ENCODE peak calls at places on chromosomes 12 and 14, in six cellular contexts. A, Z, P, U, X and V are unnamed samples.

GRCh38 chr12:9943244-9943643 is 11.1 kb upstream of the CLEC2A start:
- DNase-seq in U (peak; percentile 61), Z (peak; percentile 77), A (no peak), X (no peak), P (no peak), V (peak; percentile 77)

GRCh38 chr12:126069549-126070165 is 1004.4 kb downstream of the AACS start:
- DNase-seq in X (peak; percentile 52), U (no peak), A (no peak), P (peak; percentile 55), Z (no peak), V (no peak)

GRCh38 chr12:131129839-131130238 is 176.1 kb downstream of the ADGRD1 start:
- DNase-seq in X (no peak), P (no peak), U (no peak), Z (peak; percentile 21), A (no peak), V (no peak)

GRCh38 chr12:115201928-115202327 is 518.0 kb upstream of the TBX3 start:
- DNase-seq in Z (no peak), U (no peak), X (no peak), P (no peak), A (no peak), V (no peak)

GRCh38 chr14:104554608-104555401 is 24.8 kb upstream of the C14orf180 start:
- DNase-seq in A (no peak), P (no peak), Z (peak; percentile 72), X (no peak), U (peak; percentile 69), V (peak; percentile 33)

GRCh38 chr12:104749555-104749954 is 208.5 kb downstream of the SLC41A2 start:
- DNase-seq in P (no peak), A (no peak), Z (no peak), U (no peak), X (no peak), V (no peak)

GRCh38 chr12:123973552-123974341 is 732 bp downstream of the ZNF664 start:
- DNase-seq in P (no peak), X (peak; percentile 41), U (peak; percentile 85), Z (peak; percentile 87), A (peak; percentile 92), V (no peak)

GRCh38 chr14:28101992-28102391 is 664.6 kb upstream of the FOXG1 start:
- DNase-seq in X (no peak), A (no peak), Z (no peak), P (no peak), U (no peak), V (no peak)

GRCh38 chr12:65248656-65249633 is 29.5 kb upstream of the MSRB3 start:
- DNase-seq in A (no peak), Z (no peak), U (no peak), P (no peak), X (no peak), V (no peak)

GRCh38 chr12:6336079-6336858 is 5.6 kb downstream of the TNFRSF1A start:
- DNase-seq in X (peak; percentile 73), U (peak; percentile 99), P (peak; percentile 64), Z (peak; percentile 98), A (peak; percentile 98), V (peak; percentile 92)

GRCh38 chr14:97198813-97199212 is 401.6 kb downstream of the VRK1 start:
- DNase-seq in U (no peak), A (no peak), Z (no peak), X (no peak), P (no peak), V (no peak)

GRCh38 chr14:99426265-99426664 is 54.4 kb downstream of the SETD3 start:
- DNase-seq in P (no peak), U (no peak), X (no peak), Z (no peak), A (no peak), V (no peak)

GRCh38 chr14:70884595-70885342 is 22.5 kb upstream of the PCNX1 start:
- DNase-seq in X (no peak), P (no peak), Z (no peak), A (peak; percentile 79), U (no peak), V (no peak)

GRCh38 chr12:123822804-123823203 is 60.7 kb downstream of the DNAH10 start:
- DNase-seq in U (no peak), Z (no peak), A (no peak), P (no peak), X (no peak), V (no peak)

GRCh38 chr12:131872154-131873046 is 22.0 kb upstream of the ULK1 start:
- DNase-seq in U (peak; percentile 73), Z (no peak), X (no peak), A (no peak), P (no peak), V (peak; percentile 91)

GRCh38 chr12:93022603-93023340 is 93.7 kb upstream of the EEA1 start:
- DNase-seq in P (no peak), U (no peak), A (no peak), Z (no peak), X (no peak), V (no peak)

GRCh38 chr14:47442206-47442605 is 233.2 kb downstream of the MDGA2 start:
- DNase-seq in X (peak; percentile 10), U (no peak), Z (no peak), P (no peak), A (no peak), V (no peak)

GRCh38 chr12:74791365-74791764 is 253.7 kb downstream of the ATXN7L3B start:
- DNase-seq in Z (no peak), X (no peak), P (no peak), A (no peak), U (no peak), V (no peak)

GRCh38 chr12:80101126-80101525 is 1.8 kb downstream of the OTOGL start:
- DNase-seq in P (no peak), A (no peak), U (no peak), X (no peak), Z (no peak), V (no peak)

GRCh38 chr14:93219103-93219726 is 12.2 kb downstream of the UBR7 start:
- DNase-seq in Z (no peak), A (no peak), U (no peak), P (peak; percentile 54), X (no peak), V (no peak)

GRCh38 chr14:105080161-105080560 is 14.9 kb upstream of the GPR132 start:
- DNase-seq in Z (no peak), X (no peak), A (no peak), U (no peak), P (no peak), V (no peak)

GRCh38 chr14:38125484-38125912 is 82.2 kb upstream of the SSTR1 start:
- DNase-seq in A (no peak), U (no peak), X (no peak), P (no peak), Z (peak; percentile 25), V (no peak)

GRCh38 chr14:99552572-99553216 is 51.3 kb downstream of the CCDC85C start:
- DNase-seq in P (no peak), A (no peak), Z (no peak), X (no peak), U (no peak), V (no peak)

GRCh38 chr14:31897581-31898186 is 179.4 kb upstream of the ARHGAP5 start:
- DNase-seq in P (no peak), Z (no peak), X (no peak), U (no peak), A (no peak), V (no peak)

GRCh38 chr14:95850429-95850828 is 26.2 kb upstream of the TUNAR start:
- DNase-seq in X (no peak), U (no peak), Z (no peak), A (no peak), P (no peak), V (no peak)

GRCh38 chr12:78101181-78101876 is 270.6 kb downstream of the NAV3 start:
- DNase-seq in X (no peak), Z (no peak), P (no peak), U (no peak), A (no peak), V (no peak)

GRCh38 chr12:78099806-78100205 is 269.1 kb downstream of the NAV3 start:
- DNase-seq in U (no peak), Z (no peak), A (no peak), X (no peak), P (no peak), V (no peak)

GRCh38 chr12:78096909-78097597 is 266.4 kb downstream of the NAV3 start:
- DNase-seq in P (no peak), A (no peak), X (no peak), Z (no peak), U (no peak), V (no peak)

DNA sequence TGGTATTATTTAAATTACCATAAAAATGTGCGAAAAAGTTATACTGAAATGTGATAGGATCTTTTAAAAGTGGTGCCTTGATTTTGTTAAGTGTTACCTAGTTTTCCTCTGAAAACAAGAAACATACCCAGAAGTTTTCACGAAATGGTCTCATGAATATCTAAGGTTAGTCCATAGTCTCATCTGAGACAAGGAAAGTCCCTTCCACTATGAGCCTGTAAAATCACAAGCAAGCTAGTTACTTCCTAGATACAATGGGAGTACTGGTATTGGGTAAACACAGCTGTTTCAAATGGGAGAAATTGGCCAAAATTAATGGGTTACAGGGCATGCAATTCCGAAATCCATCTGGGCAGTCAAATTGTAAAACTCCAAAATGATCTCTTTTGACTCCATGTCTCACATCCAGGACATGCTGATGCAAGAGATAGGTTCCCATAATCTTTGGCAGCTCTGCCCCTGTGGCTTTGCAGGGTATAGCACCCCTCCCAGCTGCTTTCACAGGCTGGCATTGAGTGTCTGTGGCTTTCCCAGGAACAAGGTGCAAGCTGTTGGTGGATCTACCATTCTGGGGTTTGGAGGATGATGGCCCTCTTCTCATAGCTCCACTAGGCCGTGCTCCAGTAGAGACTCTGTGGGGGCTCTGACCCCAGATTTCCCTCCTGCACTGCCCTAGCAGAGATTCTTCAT is 271.4 kb downstream of the NAV3 start:
- DNase-seq in Z (no peak), A (no peak), P (no peak), X (no peak), U (no peak), V (no peak)
- TF ChIP-seq CTCF in Z (no peak), A (no peak), P (no peak), X (no peak), U (no peak), V (no peak)

GRCh38 chr12:45183263-45183662 is 32.6 kb upstream of the ANO6 start:
- DNase-seq in A (no peak), U (no peak), Z (no peak), X (no peak), P (peak; percentile 37), V (no peak)
- TF ChIP-seq CTCF in A (peak; percentile 46), U (peak; percentile 34), Z (no peak), X (peak; percentile 36), P (peak; percentile 38), V (peak; percentile 37)

GRCh38 chr12:54321363-54321762 is 3.6 kb upstream of the COPZ1 start:
- DNase-seq in A (no peak), Z (no peak), P (no peak), X (no peak), U (no peak), V (no peak)

GRCh38 chr12:54328595-54329337 is 3.8 kb downstream of the COPZ1 start:
- DNase-seq in U (no peak), Z (no peak), P (no peak), X (no peak), A (no peak), V (no peak)

GRCh38 chr12:54330442-54330841 is 5.5 kb downstream of the COPZ1 start:
- DNase-seq in A (no peak), Z (no peak), P (no peak), U (no peak), X (no peak), V (no peak)

GRCh38 chr12:54329756-54330155 is 4.8 kb downstream of the COPZ1 start:
- DNase-seq in A (no peak), P (no peak), Z (no peak), X (no peak), U (no peak), V (no peak)

GRCh38 chr12:54324617-54325441 is at the start of gene COPZ1:
- DNase-seq in U (peak; percentile 97), X (peak; percentile 85), Z (peak; percentile 94), A (peak; percentile 99), P (peak; percentile 99), V (peak; percentile 96)
- TF ChIP-seq CTCF in U (peak; percentile 82), X (peak; percentile 75), Z (peak; percentile 71), A (peak; percentile 67), P (peak; percentile 77), V (peak; percentile 87)

GRCh38 chr14:66121859-66122258 is 364.3 kb upstream of the CCDC196 start:
- DNase-seq in U (no peak), P (no peak), X (no peak), Z (no peak), A (no peak), V (no peak)
- TF ChIP-seq CTCF in U (no peak), P (no peak), X (no peak), Z (no peak), A (no peak), V (no peak)